ENCODE peak calls at places on chromosomes 2 and 18, in six cellular contexts. I is SK-N-SH, S is MM.1S, U is PC-3, D is HCT116, W is neural progenitor cell. Q is an unnamed sample.

GRCh38 chr2:112721819-112722522 is 1.2 kb downstream of the NT5DC4 start:
- DNase-seq in I (no peak), S (no peak), U (no peak), D (no peak), W (no peak), Q (no peak)

GRCh38 chr18:74597662-74598349 is at the start of gene ZNF407:
- DNase-seq in I (peak), S (peak), U (peak), D (peak), W (peak), Q (peak)

GRCh38 chr2:230937362-230937761 is 12.3 kb upstream of the GPR55 start:
- DNase-seq in I (no peak), S (no peak), U (no peak), D (no peak), W (no peak), Q (no peak)

GRCh38 chr2:31812051-31812798 is 198.6 kb downstream of the MEMO1 start:
- DNase-seq in I (no peak), S (peak), U (peak), D (no peak), W (no peak), Q (peak)

GRCh38 chr18:36850527-36851201 is 21.7 kb downstream of the KIAA1328 start:
- DNase-seq in I (no peak), S (no peak), U (peak), D (peak), W (no peak), Q (peak)

GRCh38 chr18:75210274-75211001 is at the start of gene TSHZ1:
- DNase-seq in I (peak), S (peak), U (peak), D (peak), W (peak), Q (peak)

GRCh38 chr2:128595763-128596452 is 277.2 kb upstream of the HS6ST1 start:
- DNase-seq in I (no peak), S (no peak), U (no peak), D (no peak), W (no peak), Q (no peak)

GRCh38 chr2:61620244-61621159 is 82.3 kb upstream of the XPO1 start:
- DNase-seq in I (no peak), S (no peak), U (peak), D (peak), W (no peak), Q (peak)

GRCh38 chr2:235966396-235966795 is 201.8 kb downstream of the GBX2 start:
- DNase-seq in I (no peak), S (no peak), U (no peak), D (no peak), W (no peak), Q (no peak)

GRCh38 chr2:111688501-111688900 is 195.5 kb downstream of the ANAPC1 start:
- DNase-seq in I (no peak), S (no peak), U (no peak), D (no peak), W (no peak), Q (no peak)

GRCh38 chr2:107582487-107582886 is 244.2 kb upstream of the RGPD4 start:
- DNase-seq in I (no peak), S (no peak), U (peak), D (no peak), W (no peak), Q (no peak)

GRCh38 chr2:181235683-181236459 is 221.3 kb upstream of the ITGA4 start:
- DNase-seq in I (no peak), S (peak), U (no peak), D (no peak), W (no peak), Q (no peak)

DNA sequence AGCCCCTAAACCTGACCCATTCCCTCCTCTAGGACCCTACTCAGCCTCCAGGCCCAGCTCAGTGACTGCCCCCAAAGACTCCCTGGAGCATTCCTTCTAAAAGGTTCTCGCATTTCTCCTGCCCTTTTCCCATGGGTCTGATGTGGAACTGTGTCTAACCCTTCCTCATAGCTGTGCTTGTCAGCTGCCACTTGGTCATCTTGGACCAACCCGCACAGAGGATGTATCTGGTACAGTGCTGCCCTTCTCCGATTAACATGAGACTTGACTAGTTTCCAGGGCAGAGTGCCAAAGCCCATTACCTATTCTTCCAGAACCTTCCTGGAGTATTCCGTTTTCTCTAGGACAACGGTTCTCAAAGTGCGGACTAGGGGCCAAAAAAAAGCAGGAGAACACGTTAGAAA is 518 bp upstream of the NFU1 start:
- DNase-seq in I (no peak), S (no peak), U (peak), D (no peak), W (no peak), Q (peak)
- H3K9ac ChIP-seq in I (peak), S (peak), U (peak), D (peak), W (no peak), Q (peak)

GRCh38 chr18:56997200-56997599 is 149.7 kb upstream of the BOD1L2 start:
- DNase-seq in I (no peak), S (no peak), U (no peak), D (no peak), W (no peak), Q (no peak)

GRCh38 chr18:56992777-56993176 is 154.1 kb upstream of the BOD1L2 start:
- DNase-seq in I (no peak), S (no peak), U (peak), D (no peak), W (no peak), Q (peak)

GRCh38 chr18:56999823-57000222 is 147.1 kb upstream of the BOD1L2 start:
- DNase-seq in I (no peak), S (no peak), U (no peak), D (no peak), W (no peak), Q (no peak)

GRCh38 chr18:56990678-56991077 is 156.2 kb upstream of the BOD1L2 start:
- DNase-seq in I (no peak), S (no peak), U (no peak), D (no peak), W (no peak), Q (no peak)

GRCh38 chr18:56995579-56996194 is 151.2 kb upstream of the BOD1L2 start:
- DNase-seq in I (peak), S (no peak), U (no peak), D (no peak), W (peak), Q (no peak)
- TF ChIP-seq EZH2phosphoT487 in I (no peak), S (no peak), U (no peak), D (no peak), W (no peak), Q (no peak)

DNA sequence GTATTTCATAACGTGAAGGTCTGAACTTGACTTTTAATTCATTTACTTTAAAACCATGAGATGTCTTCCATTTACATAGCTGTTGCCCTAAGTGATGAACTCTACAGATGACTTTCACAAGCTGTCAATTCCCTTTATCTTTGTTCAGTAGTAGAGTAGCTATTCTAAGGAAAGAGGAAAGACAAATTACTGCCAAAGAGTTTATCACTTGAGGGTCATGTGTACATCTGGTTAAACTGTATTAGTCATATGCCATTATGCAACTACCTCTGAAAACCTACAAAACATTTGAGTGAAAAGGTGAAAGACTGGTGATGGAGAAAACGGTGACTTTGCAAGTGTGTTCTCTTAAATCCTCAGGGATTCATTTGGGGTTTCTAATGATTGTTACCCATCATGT is 763.9 kb downstream of the TMEM182 start:
- DNase-seq in I (no peak), S (no peak), U (no peak), D (no peak), W (no peak), Q (no peak)
- H3K9ac ChIP-seq in I (no peak), S (no peak), U (no peak), D (no peak), W (no peak), Q (no peak)

GRCh38 chr2:48504647-48505327 is 25.2 kb upstream of the STON1 start:
- DNase-seq in I (no peak), S (no peak), U (peak), D (no peak), W (no peak), Q (peak)
- TF ChIP-seq EZH2phosphoT487 in I (no peak), S (no peak), U (no peak), D (no peak), W (no peak), Q (no peak)

GRCh38 chr2:209322041-209322440 is 101.8 kb upstream of the MAP2 start:
- DNase-seq in I (no peak), S (no peak), U (no peak), D (no peak), W (no peak), Q (no peak)

GRCh38 chr2:209321076-209321475 is 102.8 kb upstream of the MAP2 start:
- DNase-seq in I (no peak), S (no peak), U (peak), D (no peak), W (no peak), Q (peak)

GRCh38 chr2:209323738-209324137 is 100.1 kb upstream of the MAP2 start:
- DNase-seq in I (no peak), S (no peak), U (no peak), D (no peak), W (no peak), Q (no peak)

GRCh38 chr2:209321581-209321980 is 102.3 kb upstream of the MAP2 start:
- DNase-seq in I (no peak), S (no peak), U (no peak), D (no peak), W (no peak), Q (no peak)

DNA sequence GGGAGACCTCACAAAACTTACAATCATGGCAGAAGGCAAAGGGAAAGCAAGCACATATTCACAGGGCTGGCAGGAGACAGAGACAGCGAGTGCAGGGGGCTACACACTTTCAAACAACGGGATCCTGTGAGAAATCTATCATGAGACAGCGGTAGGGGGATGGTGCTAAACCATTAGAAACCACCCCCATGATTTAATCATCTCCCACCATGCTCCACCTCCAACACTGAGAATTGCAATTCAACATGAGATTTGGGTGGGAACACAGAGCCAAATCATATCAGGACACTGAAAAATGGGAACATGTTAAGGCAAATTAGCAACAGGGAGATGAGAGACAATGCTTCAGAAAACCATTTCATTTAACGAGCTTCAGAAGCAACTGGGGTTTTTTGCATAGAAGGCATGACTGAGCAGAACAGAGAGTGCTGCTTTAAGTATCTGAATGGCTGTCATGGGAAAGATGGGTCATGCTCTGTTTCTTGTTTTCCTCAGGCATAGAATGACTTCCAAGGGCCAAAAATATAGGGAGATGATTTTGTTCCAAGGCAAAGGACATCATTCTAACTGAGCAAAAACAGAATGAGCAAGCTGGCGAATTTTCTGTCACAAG is 100.8 kb upstream of the MAP2 start:
- DNase-seq in I (no peak), S (no peak), U (no peak), D (no peak), W (no peak), Q (peak)
- H3K9ac ChIP-seq in I (no peak), S (no peak), U (no peak), D (no peak), W (no peak), Q (no peak)

GRCh38 chr18:33916200-33916599 is 308.5 kb downstream of the NOL4 start:
- DNase-seq in I (no peak), S (no peak), U (peak), D (no peak), W (peak), Q (no peak)
- TF ChIP-seq EZH2phosphoT487 in I (no peak), S (no peak), U (no peak), D (no peak), W (no peak), Q (no peak)

GRCh38 chr2:74566423-74567085 is 12.0 kb downstream of the DOK1 start:
- DNase-seq in I (no peak), S (no peak), U (peak), D (no peak), W (no peak), Q (peak)
- H3K9ac ChIP-seq in I (no peak), S (no peak), U (no peak), D (no peak), W (no peak), Q (no peak)

GRCh38 chr18:58335223-58335622 is 291.2 kb downstream of the NEDD4L start:
- DNase-seq in I (no peak), S (no peak), U (no peak), D (no peak), W (peak), Q (no peak)
- TF ChIP-seq EZH2phosphoT487 in I (no peak), S (no peak), U (no peak), D (no peak), W (no peak), Q (no peak)

GRCh38 chr2:23669413-23670244 is 257.3 kb downstream of the ATAD2B start:
- DNase-seq in I (peak), S (no peak), U (no peak), D (no peak), W (no peak), Q (no peak)
- H3K9ac ChIP-seq in I (no peak), S (no peak), U (no peak), D (no peak), W (no peak), Q (no peak)

DNA sequence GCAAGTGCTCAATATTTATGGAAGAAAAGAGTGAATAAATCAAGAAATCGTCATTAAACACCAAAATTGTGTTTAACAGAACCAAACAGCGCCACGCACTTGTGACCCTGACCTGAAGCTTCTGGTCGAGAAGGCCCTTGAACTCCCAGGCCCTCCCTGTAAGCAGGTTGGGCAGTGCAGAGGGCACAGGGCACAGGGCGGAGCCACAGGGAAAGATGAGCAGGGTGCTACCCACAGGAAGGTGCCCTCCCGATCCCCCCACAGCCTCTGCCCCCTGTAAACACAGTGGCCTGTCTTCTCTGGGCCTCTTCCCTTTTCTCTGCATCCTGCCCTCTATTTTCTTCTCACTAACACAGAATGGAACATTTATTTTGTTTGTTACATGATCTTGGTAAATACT is 16.9 kb upstream of the TUBB6 start:
- DNase-seq in I (no peak), S (no peak), U (no peak), D (no peak), W (no peak), Q (no peak)
- TF ChIP-seq EZH2phosphoT487 in I (no peak), S (no peak), U (no peak), D (no peak), W (no peak), Q (no peak)